ENCODE peak calls at places on chromosome 3, in four cellular contexts. W is IMR-90, U is uterus, G is ovary. M is an unnamed sample. For H3K36me3, the result is how much of the 10 kb centered on the place peaks cover.

GRCh38 chr3:40230382-40230781 is 79.1 kb upstream of the EIF1B start:
- DNase-seq in W (no peak), G (no peak), U (no peak), M (no peak)

GRCh38 chr3:152785051-152785450 is 49.9 kb upstream of the P2RY1 start:
- DNase-seq in W (no peak), G (no peak), U (no peak), M (no peak)

GRCh38 chr3:62793961-62794360 is 81.3 kb downstream of the CADPS start:
- DNase-seq in U (no peak), G (no peak), W (no peak), M (no peak)

GRCh38 chr3:129793947-129794318 is 99.6 kb downstream of the TMCC1 start:
- DNase-seq in W (no peak), U (no peak), G (no peak), M (no peak)

GRCh38 chr3:170585937-170586310 is at the start of gene SLC7A14:
- DNase-seq in U (no peak), G (no peak), W (peak), M (no peak)

GRCh38 chr3:114206342-114206741 is 27.5 kb upstream of the DRD3 start:
- DNase-seq in G (no peak), U (no peak), W (no peak), M (no peak)

GRCh38 chr3:98003306-98003969 is 31.2 kb upstream of the RIOX2 start:
- DNase-seq in W (no peak), U (no peak), G (no peak), M (no peak)

GRCh38 chr3:33096103-33096868 is 660 bp downstream of the GLB1 start:
- DNase-seq in U (no peak), G (peak), W (peak), M (peak)

GRCh38 chr3:126442099-126442848 is 33.4 kb downstream of the ZXDC start:
- DNase-seq in U (peak), G (peak), W (peak), M (no peak)

GRCh38 chr3:79161941-79162340 is 605.9 kb downstream of the ROBO1 start:
- DNase-seq in U (no peak), W (peak), G (no peak), M (no peak)

DNA sequence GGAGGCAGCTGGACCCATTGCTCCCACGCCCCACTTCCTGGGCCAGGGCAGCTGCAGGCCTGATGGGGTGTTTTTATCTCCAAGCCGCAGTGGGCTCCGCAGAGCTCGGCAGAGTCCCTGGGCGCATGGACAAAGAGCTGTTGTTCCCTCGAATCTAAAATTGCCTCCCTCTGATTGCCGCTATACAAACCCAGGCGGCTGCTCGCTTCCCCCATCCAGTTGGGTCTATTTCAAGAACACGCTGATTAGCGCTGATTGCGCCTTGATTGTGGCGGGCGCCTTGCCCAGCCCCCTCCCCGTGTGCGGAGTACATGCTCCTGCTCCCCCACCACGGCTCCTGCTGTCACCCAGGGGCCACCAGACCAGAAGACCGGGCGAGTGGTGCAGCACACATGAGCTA is 43.4 kb upstream of the SLC6A1 start:
- DNase-seq in W (no peak), U (no peak), G (no peak), M (no peak)
- H3K27ac ChIP-seq in W (no peak), U (no peak), G (no peak), M (no peak)

DNA sequence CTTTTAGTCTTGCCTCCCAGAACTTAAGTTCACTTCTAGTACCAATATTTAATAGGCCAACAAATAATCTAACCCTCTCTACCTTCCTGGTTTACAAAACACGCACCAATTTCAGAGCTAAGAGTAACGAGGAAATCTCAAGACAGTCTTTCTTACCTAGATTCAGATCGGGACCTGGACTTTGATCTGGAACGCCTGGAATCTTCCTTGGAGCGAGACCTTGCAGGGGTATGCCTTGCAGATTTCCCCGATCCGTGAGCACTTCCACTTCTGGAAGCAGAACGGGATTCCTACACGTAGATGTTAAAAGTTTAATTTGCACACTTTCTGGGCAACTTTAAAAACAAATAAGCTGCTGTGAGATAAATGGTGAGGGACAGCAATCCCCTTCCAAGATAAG is 11.4 kb downstream of the TRA2B start:
- DNase-seq in G (no peak), W (no peak), U (no peak), M (no peak)
- H3K36me3 ChIP-seq in G (under half), W (under half), U (under half), M (under half)

DNA sequence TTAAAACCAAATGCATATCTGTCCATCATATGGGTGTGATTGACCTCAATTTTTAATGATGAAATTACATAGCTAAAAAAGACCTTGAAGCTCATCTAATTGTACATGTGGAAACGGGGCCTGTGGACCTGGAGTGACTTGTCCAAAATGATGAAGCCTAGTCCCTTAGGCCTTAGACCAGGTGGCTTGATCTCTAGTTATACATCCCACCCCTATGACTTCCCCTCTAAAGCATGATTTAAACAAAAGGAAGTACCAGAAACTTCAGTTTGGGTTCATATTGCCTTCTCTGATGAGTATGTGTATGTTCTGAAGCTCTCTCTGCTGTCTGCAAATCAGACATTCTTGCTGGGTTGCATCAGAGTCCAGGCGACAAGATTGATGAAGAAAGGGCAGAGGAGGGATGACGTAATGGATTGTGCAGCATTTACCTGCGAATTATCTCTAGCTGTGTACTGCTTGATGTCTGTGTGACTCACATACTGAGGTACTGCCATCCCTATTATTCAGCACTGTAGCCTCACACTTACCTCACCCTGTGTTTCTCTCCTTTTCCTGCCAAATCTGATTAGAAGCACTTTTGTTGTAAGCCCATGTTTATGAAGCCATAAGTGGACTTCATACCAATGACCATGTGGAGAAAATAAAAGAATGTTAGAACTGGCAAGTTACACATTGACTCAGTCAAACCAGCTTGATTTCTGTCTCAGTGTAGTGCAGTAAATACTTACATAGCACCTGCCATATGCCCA is 111.5 kb downstream of the FILIP1L start:
- DNase-seq in W (peak), G (no peak), U (peak), M (no peak)
- H3K27ac ChIP-seq in W (peak), G (no peak), U (peak), M (no peak)

GRCh38 chr3:55909373-55909772 is 422.3 kb upstream of the WNT5A start:
- DNase-seq in W (no peak), U (no peak), G (no peak), M (no peak)

GRCh38 chr3:55903680-55904079 is 416.6 kb upstream of the WNT5A start:
- DNase-seq in U (no peak), G (no peak), W (no peak), M (no peak)

GRCh38 chr3:55907616-55908015 is 420.5 kb upstream of the WNT5A start:
- DNase-seq in U (no peak), G (no peak), W (no peak), M (no peak)

GRCh38 chr3:55904716-55905115 is 417.6 kb upstream of the WNT5A start:
- DNase-seq in W (no peak), G (no peak), U (no peak), M (no peak)

DNA sequence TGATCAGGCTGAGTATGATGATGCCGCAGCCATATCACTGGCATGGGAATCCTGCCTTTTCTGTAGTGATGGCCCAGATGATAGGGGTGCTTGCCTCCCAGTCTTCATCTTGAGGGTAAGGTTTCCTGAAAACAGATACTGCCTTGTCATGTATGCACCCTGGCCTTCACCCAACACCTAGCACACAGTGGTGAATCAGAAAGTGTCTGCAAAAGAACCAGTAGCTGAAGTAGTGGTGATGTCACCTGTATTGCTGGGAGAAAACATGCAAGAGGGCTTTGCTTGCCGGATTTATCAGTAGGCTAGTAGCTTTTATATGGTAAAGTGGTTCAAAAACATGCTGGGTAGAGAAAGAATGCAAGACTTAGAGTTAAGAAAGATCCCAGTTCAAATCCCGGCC is 419.8 kb upstream of the WNT5A start:
- DNase-seq in W (peak), G (no peak), U (no peak), M (no peak)
- H3K36me3 ChIP-seq in W (under half), G (under half), U (under half), M (under half)

GRCh38 chr3:16704938-16705337 is 99.7 kb upstream of the DAZL start:
- DNase-seq in U (no peak), W (no peak), G (no peak), M (no peak)
- H3K27ac ChIP-seq in U (no peak), W (no peak), G (no peak), M (no peak)

DNA sequence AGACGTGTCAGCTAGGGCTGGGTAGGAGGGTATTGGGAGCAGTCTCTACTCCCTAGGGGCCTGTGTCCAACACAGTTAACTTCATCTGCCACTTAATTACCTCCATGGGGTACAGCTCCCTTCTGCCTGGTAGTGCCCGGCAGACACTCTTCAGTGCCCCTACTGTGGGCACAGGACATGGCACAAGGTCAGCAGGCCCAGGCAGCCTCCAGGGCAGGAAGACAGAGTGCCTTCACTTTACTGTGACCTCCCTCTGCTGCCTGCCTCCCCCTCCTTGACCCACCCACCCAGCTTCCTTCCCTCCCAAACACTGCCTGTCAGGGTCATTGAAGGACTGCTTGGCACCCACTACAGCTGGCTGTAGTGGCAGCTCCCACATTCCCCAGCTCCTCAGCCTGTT is 6.5 kb upstream of the GRM2 start:
- DNase-seq in U (no peak), G (no peak), W (no peak), M (no peak)
- H3K36me3 ChIP-seq in U (under half), G (under half), W (under half), M (under half)

DNA sequence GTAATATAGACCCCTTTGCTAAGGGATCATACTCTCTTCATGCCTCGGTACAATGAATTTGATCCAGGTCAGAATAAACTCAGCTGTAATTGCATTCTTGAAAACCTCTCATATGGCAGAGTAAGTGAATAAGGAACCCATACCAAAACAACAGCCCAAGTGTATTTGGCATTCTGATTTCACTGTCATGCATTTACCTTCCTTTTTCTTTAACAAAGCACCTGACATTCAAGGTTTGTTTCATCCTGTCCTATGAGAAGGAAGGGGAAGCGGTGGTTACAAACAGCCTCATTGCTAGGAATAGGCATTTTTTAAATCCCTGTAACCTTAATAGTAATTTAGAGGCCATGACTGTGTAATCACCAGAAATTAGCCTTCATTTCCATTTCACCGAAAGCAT is 97.1 kb downstream of the LSAMP start:
- DNase-seq in U (no peak), W (no peak), G (no peak), M (no peak)
- H3K27ac ChIP-seq in U (no peak), W (no peak), G (no peak), M (no peak)

GRCh38 chr3:72143970-72144717 is 359.2 kb upstream of the PROK2 start:
- DNase-seq in U (no peak), G (no peak), W (no peak), M (no peak)
- H3K36me3 ChIP-seq in U (under half), G (under half), W (under half), M (under half)

M was measured in aorta.